ENCODE peak calls at places on chromosomes 13 and 19, in seven cellular contexts. W is HepG2, M is GM23338, L is transverse colon, B is spleen, A is prostate gland, U is sigmoid colon. O is an unnamed sample.

GRCh38 chr19:18817574-18817973 is 14.2 kb upstream of the UPF1 start:
- DNase-seq in M (no peak), U (no peak), A (no peak), W (no peak), B (no peak), L (no peak), O (no peak)

GRCh38 chr13:94677799-94678198 is 34.5 kb downstream of the SOX21 start:
- DNase-seq in U (no peak), A (no peak), L (no peak), B (no peak), M (peak; percentile 31), W (no peak), O (no peak)

GRCh38 chr19:5480427-5480836 is 25.2 kb downstream of the ZNRF4 start:
- DNase-seq in A (no peak), U (no peak), W (peak; percentile 30), L (peak; percentile 26), M (peak; percentile 82), B (no peak), O (no peak)

GRCh38 chr19:31698352-31698751 is 349.1 kb upstream of the TSHZ3 start:
- DNase-seq in W (no peak), L (no peak), B (no peak), U (no peak), M (no peak), A (no peak), O (no peak)

GRCh38 chr19:19315444-19315843 is 4.9 kb downstream of the SUGP1 start:
- DNase-seq in A (no peak), L (no peak), B (no peak), M (peak; percentile 20), W (no peak), U (no peak), O (no peak)

GRCh38 chr13:24313449-24313848 is 4.1 kb downstream of the C1QTNF9 start:
- DNase-seq in U (no peak), B (no peak), W (no peak), A (no peak), M (peak; percentile 25), L (no peak), O (no peak)

GRCh38 chr13:46097015-46097414 is 7.8 kb downstream of the CPB2 start:
- DNase-seq in A (no peak), L (no peak), W (no peak), M (no peak), B (no peak), U (no peak), O (no peak)

GRCh38 chr13:99624936-99625540 is 123.8 kb downstream of the TM9SF2 start:
- DNase-seq in L (no peak), W (no peak), A (no peak), U (no peak), M (peak; percentile 47), B (no peak), O (no peak)

GRCh38 chr19:15129856-15130580 is 22.8 kb downstream of the SYDE1 start:
- DNase-seq in U (peak; percentile 4), M (no peak), W (no peak), A (peak; percentile 48), L (no peak), B (no peak), O (no peak)

GRCh38 chr13:67343777-67344176 is 113.6 kb upstream of the PCDH9 start:
- DNase-seq in U (no peak), A (no peak), L (no peak), B (no peak), W (no peak), M (peak; percentile 35), O (no peak)

DNA sequence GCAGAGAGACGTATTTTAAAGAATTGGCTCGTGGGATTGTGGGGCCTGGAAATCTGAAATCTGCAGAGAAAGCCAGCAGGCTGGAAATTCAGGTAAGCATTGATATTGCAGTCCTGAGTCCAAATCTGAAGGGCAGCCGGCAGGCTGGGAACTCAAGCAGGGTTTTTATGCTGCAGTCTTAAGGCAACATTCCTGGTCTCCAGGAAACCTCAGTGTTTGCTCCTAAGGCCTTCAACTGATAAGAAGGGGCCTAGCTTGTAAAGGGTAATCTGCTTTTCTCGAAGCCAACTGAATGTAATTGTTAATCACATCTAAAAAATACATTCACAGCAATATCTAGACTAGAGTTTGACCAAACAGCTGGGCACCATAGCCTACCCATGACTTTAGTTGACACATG is 154.4 kb downstream of the EFNB2 start:
- DNase-seq in M (no peak), A (no peak), B (no peak), W (no peak), L (no peak), U (no peak), O (no peak)
- H3K27me3 ChIP-seq in M (no peaks in the 10 kb centered on the region), A (no peaks in the 10 kb centered on the region), B (no peaks in the 10 kb centered on the region), W (no peaks in the 10 kb centered on the region), L (no peaks in the 10 kb centered on the region), U (no peaks in the 10 kb centered on the region), O (no peaks in the 10 kb centered on the region)

GRCh38 chr19:46985532-46986415 is 33.9 kb upstream of the NPAS1 start:
- DNase-seq in U (no peak), A (no peak), L (no peak), W (peak; percentile 23), B (peak; percentile 51), M (no peak), O (no peak)

GRCh38 chr19:46983097-46983496 is 36.5 kb upstream of the NPAS1 start:
- DNase-seq in B (no peak), M (no peak), L (no peak), W (no peak), A (no peak), U (no peak), O (no peak)

GRCh38 chr19:46980756-46981155 is 38.9 kb upstream of the NPAS1 start:
- DNase-seq in W (no peak), L (no peak), M (no peak), A (no peak), B (no peak), U (no peak), O (no peak)

GRCh38 chr19:46981296-46981695 is 38.3 kb upstream of the NPAS1 start:
- DNase-seq in A (no peak), U (no peak), W (no peak), M (no peak), B (no peak), L (no peak), O (no peak)

DNA sequence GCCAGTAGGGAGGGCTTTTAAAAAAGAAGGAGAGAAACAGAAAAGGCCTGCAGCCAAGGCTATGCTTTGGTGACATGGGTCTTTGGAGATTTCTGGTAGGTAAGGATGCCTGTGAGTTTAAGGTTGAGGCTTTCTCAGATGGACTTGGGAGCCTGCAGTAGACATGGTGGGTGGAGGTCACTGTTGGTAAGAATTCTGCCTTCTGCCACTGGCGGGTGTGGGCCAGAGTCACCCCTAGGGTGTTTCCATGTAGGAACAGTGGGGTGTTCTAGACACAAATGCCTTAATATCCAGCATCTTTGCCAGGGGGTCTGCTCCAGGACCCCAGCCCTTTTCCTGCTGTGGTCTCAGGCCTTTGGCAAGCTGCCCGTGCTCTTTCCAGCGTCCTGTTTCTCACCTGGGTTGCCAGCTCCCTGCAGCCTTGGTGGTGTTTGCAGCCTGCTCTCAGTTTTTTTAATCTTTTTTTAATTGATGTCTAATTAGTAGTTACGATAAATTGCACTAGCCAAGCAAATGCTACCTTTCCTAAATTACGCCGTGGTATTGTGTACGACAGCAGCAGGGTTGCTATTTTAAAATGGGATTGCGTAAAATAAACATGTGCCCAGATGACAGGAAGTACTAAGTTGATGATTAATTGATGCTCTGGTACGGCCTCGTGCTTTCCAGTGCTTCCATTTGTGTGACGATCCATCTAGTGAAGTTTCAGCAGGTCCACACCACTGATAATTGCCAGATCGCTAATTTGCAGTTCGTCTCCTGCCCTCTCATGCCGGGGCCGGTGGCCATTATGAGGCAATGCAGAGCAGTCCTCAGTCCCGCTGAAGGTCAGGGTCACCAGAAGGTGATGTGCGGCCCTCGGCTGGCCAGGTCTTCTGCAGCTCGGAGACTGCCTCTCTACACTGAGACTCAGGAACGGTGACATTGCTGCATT is 35.3 kb upstream of the NPAS1 start:
- DNase-seq in W (peak; percentile 90), B (peak; percentile 47), A (no peak), M (no peak), U (no peak), L (no peak), O (no peak)
- TF ChIP-seq POLR2AphosphoS5 in W (peak; percentile 32), B (peak; percentile 48), A (peak; percentile 80), M (no peak), U (peak; percentile 71), L (peak; percentile 49), O (no peak)

DNA sequence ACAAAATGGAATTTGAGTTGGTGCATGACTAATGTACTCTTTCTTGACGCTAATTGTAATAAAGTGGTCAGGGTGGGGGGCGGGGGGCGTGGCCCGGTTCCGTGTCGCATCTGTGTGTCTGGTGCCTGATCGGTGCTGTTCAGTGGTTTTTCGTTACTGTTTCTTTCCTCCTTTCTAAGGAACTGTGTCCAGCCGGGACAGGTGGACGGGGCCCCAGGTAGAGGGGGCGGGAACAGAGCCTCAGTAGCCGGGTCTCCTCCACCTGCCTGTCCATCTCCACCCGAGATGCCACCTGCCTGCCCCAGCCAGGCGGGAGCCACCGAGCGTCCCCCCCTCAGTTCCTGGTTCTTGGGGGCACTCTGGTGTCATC is 26.3 kb downstream of the ONECUT3 start:
- DNase-seq in L (no peak), B (no peak), U (no peak), W (no peak), A (no peak), M (no peak), O (no peak)
- H3K27me3 ChIP-seq in L (peaks cover 98% of the 10 kb centered on the region), B (peaks cover 46% of the 10 kb centered on the region), U (peaks cover 29% of the 10 kb centered on the region), W (peaks cover 17% of the 10 kb centered on the region), A (peaks cover 43% of the 10 kb centered on the region), M (peaks cover 82% of the 10 kb centered on the region), O (no peaks in the 10 kb centered on the region)

GRCh38 chr13:97346561-97347254 is 87.3 kb upstream of the RAP2A start:
- DNase-seq in U (no peak), B (no peak), A (no peak), W (no peak), L (no peak), M (no peak), O (no peak)

GRCh38 chr13:97346097-97346496 is 87.9 kb upstream of the RAP2A start:
- DNase-seq in M (no peak), U (no peak), L (no peak), A (no peak), W (no peak), B (no peak), O (no peak)

GRCh38 chr13:97342936-97343335 is 91.0 kb upstream of the RAP2A start:
- DNase-seq in A (no peak), L (no peak), B (no peak), U (no peak), M (no peak), W (no peak), O (no peak)

GRCh38 chr13:97342136-97342535 is 91.8 kb upstream of the RAP2A start:
- DNase-seq in U (no peak), W (no peak), M (no peak), B (no peak), A (no peak), L (no peak), O (no peak)

DNA sequence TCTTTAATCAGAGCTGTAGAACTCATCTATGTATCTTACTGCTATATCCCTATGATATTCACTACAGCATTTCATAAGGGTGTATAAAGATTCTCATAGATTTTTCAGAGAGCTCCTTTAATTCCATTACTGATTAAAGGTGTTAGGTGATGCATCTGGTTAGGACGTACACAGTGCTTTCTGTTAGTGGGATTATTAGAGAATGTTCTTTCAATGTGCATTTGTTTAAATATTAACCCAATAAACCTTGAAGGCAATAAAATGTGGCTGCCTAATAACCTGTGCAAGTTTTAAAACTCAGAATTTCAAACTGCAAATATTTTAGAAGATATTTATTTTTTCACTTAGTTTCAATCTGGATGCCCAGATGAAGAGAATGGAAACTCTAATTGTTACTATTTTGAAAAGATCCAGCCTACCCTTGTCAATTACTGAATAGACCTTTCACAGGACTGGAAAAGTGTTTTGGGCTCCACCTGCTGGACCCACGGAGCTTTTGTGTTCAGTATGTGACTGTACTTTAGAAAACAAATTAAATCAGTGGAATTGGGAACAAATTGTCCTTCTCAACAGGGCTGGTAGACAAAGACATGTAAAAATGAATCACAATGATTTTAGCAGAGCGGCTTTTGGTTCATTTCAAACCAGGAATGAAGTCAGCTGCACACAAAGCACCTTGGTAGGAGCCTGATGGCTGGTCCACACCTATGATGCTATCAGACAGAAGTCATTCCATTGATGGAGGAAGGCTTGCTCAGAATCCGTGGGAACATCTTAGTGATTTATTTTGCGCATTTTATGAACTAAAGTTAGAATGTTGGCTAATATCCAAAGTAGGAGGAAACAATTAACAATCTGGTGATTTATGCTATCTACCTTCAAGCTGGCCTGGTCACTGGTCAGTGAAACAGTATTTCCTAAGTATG is 89.5 kb upstream of the RAP2A start:
- DNase-seq in M (peak; percentile 66), U (peak; percentile 81), L (peak; percentile 63), W (peak; percentile 62), A (peak; percentile 42), B (no peak), O (no peak)
- TF ChIP-seq POLR2AphosphoS5 in M (no peak), U (peak; percentile 36), L (no peak), W (no peak), A (peak; percentile 47), B (no peak), O (peak; percentile 39)

O was measured in vagina.